ENCODE peak calls at places on chromosome 1, in four cellular contexts. One of them, this sample, is unnamed.

GRCh38 chr1:235424092-235424491 is 56.9 kb downstream of the TBCE start:
- DNase-seq in GM12865: no peak
- DNase-seq in sigmoid colon: no peak
- DNase-seq in foreskin keratinocyte: no peak
- DNase-seq in this sample: no peak

GRCh38 chr1:19639999-19640362 is 4.1 kb upstream of the NBL1 start:
- DNase-seq in GM12865: no peak
- DNase-seq in sigmoid colon: peak
- DNase-seq in foreskin keratinocyte: peak
- DNase-seq in this sample: no peak

GRCh38 chr1:90346349-90346748 is 351.4 kb downstream of the ZNF326 start:
- DNase-seq in foreskin keratinocyte: no peak
- DNase-seq in GM12865: no peak
- DNase-seq in sigmoid colon: no peak
- DNase-seq in this sample: no peak

GRCh38 chr1:202836616-202837403 is 26.1 kb downstream of the PCAT6 start:
- DNase-seq in sigmoid colon: no peak
- DNase-seq in GM12865: no peak
- DNase-seq in foreskin keratinocyte: peak
- DNase-seq in this sample: no peak

GRCh38 chr1:205709640-205710039 is 29.3 kb upstream of the SLC45A3 start:
- DNase-seq in GM12865: no peak
- DNase-seq in foreskin keratinocyte: no peak
- DNase-seq in sigmoid colon: no peak
- DNase-seq in this sample: no peak

GRCh38 chr1:68173283-68174172 is 58.8 kb downstream of the WLS start:
- DNase-seq in sigmoid colon: no peak
- DNase-seq in GM12865: no peak
- DNase-seq in foreskin keratinocyte: no peak
- DNase-seq in this sample: no peak

GRCh38 chr1:20729155-20729931 is 3.2 kb downstream of the SH2D5 start:
- DNase-seq in foreskin keratinocyte: no peak
- DNase-seq in sigmoid colon: no peak
- DNase-seq in GM12865: no peak
- DNase-seq in this sample: peak

GRCh38 chr1:101284021-101284420 is 47.2 kb downstream of the S1PR1 start:
- DNase-seq in foreskin keratinocyte: no peak
- DNase-seq in GM12865: no peak
- DNase-seq in sigmoid colon: no peak
- DNase-seq in this sample: no peak

GRCh38 chr1:40868051-40868723 is 6.0 kb upstream of the CITED4 start:
- DNase-seq in sigmoid colon: no peak
- DNase-seq in GM12865: no peak
- DNase-seq in foreskin keratinocyte: peak
- DNase-seq in this sample: no peak

GRCh38 chr1:9280015-9280860 is 12.5 kb upstream of the SPSB1 start:
- DNase-seq in sigmoid colon: peak
- DNase-seq in foreskin keratinocyte: peak
- DNase-seq in GM12865: peak
- DNase-seq in this sample: peak

GRCh38 chr1:151370211-151370911 is 2.1 kb downstream of the SELENBP1 start:
- DNase-seq in foreskin keratinocyte: no peak
- DNase-seq in GM12865: no peak
- DNase-seq in sigmoid colon: peak
- DNase-seq in this sample: no peak

GRCh38 chr1:9466780-9467755 is 72.2 kb upstream of the SLC25A33 start:
- DNase-seq in GM12865: no peak
- DNase-seq in foreskin keratinocyte: no peak
- DNase-seq in sigmoid colon: peak
- DNase-seq in this sample: no peak

GRCh38 chr1:41322835-41323234 is 38.4 kb upstream of the FOXO6 start:
- DNase-seq in GM12865: peak
- DNase-seq in foreskin keratinocyte: no peak
- DNase-seq in sigmoid colon: no peak
- DNase-seq in this sample: peak

GRCh38 chr1:22275626-22276395 is 132.9 kb upstream of the WNT4 start:
- DNase-seq in sigmoid colon: no peak
- DNase-seq in GM12865: peak
- DNase-seq in foreskin keratinocyte: peak
- DNase-seq in this sample: peak

GRCh38 chr1:22273686-22274681 is 131.1 kb upstream of the WNT4 start:
- DNase-seq in sigmoid colon: no peak
- DNase-seq in GM12865: no peak
- DNase-seq in foreskin keratinocyte: peak
- DNase-seq in this sample: no peak

GRCh38 chr1:22275211-22275610 is 132.3 kb upstream of the WNT4 start:
- DNase-seq in foreskin keratinocyte: peak
- DNase-seq in sigmoid colon: no peak
- DNase-seq in GM12865: no peak
- DNase-seq in this sample: no peak

GRCh38 chr1:22277662-22278061 is 134.8 kb upstream of the WNT4 start:
- DNase-seq in GM12865: no peak
- DNase-seq in sigmoid colon: no peak
- DNase-seq in foreskin keratinocyte: no peak
- DNase-seq in this sample: no peak

GRCh38 chr1:22276396-22276748 is 133.5 kb upstream of the WNT4 start:
- DNase-seq in sigmoid colon: no peak
- DNase-seq in GM12865: no peak
- DNase-seq in foreskin keratinocyte: no peak
- DNase-seq in this sample: no peak
- TF ChIP-seq CTCF in sigmoid colon: no peak
- TF ChIP-seq CTCF in GM12865: no peak
- TF ChIP-seq CTCF in foreskin keratinocyte: no peak
- TF ChIP-seq CTCF in this sample: no peak

DNA sequence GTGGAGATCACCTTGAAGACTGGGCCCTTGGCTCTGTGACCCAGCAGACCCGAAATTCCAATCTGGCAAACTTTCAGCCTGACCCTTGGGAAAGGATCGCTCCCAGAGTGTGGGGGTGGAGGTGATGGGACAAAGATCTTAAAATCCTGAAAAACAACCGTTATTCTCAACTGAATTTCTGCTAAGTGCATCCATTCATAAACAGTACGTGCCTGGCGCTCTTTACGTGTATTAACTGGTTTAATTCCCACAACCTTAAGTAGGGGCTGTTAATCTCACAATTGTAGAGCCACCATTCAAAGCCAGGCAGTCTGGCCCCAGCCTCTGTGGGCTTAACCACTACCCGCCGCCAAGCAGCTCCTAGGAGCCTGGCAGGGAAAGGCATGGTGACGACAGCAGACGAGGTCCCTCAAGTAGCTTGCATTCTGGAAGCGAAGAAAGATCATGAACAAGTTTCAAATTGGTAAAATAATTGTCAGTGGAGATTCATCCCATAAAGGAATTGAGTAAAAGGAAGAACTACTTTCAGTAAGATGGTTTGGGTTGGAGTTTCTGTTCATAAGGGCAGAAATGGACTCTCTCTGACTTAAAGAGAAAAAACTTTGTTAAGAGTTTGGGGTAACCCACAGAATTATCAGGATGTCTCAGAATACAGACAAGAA is 11.4 kb upstream of the RGS16 start:
- DNase-seq in sigmoid colon: peak
- DNase-seq in GM12865: peak
- DNase-seq in foreskin keratinocyte: peak
- DNase-seq in this sample: no peak
- TF ChIP-seq CTCF in sigmoid colon: no peak
- TF ChIP-seq CTCF in GM12865: no peak
- TF ChIP-seq CTCF in foreskin keratinocyte: no peak
- TF ChIP-seq CTCF in this sample: no peak

GRCh38 chr1:23837905-23838304 is 12.7 kb upstream of the HMGCL start:
- DNase-seq in sigmoid colon: no peak
- DNase-seq in foreskin keratinocyte: no peak
- DNase-seq in GM12865: peak
- DNase-seq in this sample: no peak

GRCh38 chr1:23836037-23836436 is 10.8 kb upstream of the HMGCL start:
- DNase-seq in foreskin keratinocyte: no peak
- DNase-seq in sigmoid colon: no peak
- DNase-seq in GM12865: no peak
- DNase-seq in this sample: no peak

GRCh38 chr1:23843644-23844043 is 18.4 kb upstream of the HMGCL start:
- DNase-seq in GM12865: no peak
- DNase-seq in foreskin keratinocyte: no peak
- DNase-seq in sigmoid colon: no peak
- DNase-seq in this sample: no peak

GRCh38 chr1:23838401-23838866 is 13.2 kb upstream of the HMGCL start:
- DNase-seq in GM12865: peak
- DNase-seq in sigmoid colon: peak
- DNase-seq in foreskin keratinocyte: no peak
- DNase-seq in this sample: peak
- TF ChIP-seq CTCF in GM12865: no peak
- TF ChIP-seq CTCF in sigmoid colon: no peak
- TF ChIP-seq CTCF in foreskin keratinocyte: no peak
- TF ChIP-seq CTCF in this sample: no peak

GRCh38 chr1:167564592-167564991 is 11.0 kb upstream of the CREG1 start:
- DNase-seq in foreskin keratinocyte: peak
- DNase-seq in sigmoid colon: no peak
- DNase-seq in GM12865: no peak
- DNase-seq in this sample: no peak
- TF ChIP-seq CTCF in foreskin keratinocyte: no peak
- TF ChIP-seq CTCF in sigmoid colon: no peak
- TF ChIP-seq CTCF in GM12865: no peak
- TF ChIP-seq CTCF in this sample: no peak

DNA sequence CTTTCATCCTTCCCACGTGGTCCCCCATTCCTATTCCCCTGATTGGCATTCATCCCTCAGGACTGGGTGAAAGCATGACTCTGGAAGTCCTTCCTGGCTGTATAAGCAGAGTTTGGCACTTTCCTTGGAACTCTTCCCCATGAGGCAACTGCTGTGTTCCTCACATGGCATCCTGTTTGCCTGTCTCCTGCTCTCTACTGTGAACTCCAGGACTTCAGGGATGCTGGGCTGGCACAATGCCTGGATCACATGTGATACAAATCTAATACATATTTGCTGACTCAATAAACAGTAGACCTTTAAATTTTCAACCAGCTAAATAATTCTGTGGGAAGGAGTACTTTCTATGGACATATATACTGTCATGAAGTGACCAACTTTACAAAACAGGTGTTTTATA is 46.8 kb upstream of the EDEM3 start:
- DNase-seq in foreskin keratinocyte: peak
- DNase-seq in GM12865: no peak
- DNase-seq in sigmoid colon: no peak
- DNase-seq in this sample: no peak
- TF ChIP-seq CTCF in foreskin keratinocyte: no peak
- TF ChIP-seq CTCF in GM12865: no peak
- TF ChIP-seq CTCF in sigmoid colon: no peak
- TF ChIP-seq CTCF in this sample: no peak

GRCh38 chr1:44907909-44908308 is 64.9 kb upstream of the PTCH2 start:
- DNase-seq in foreskin keratinocyte: no peak
- DNase-seq in sigmoid colon: no peak
- DNase-seq in GM12865: no peak
- DNase-seq in this sample: no peak
- TF ChIP-seq CTCF in foreskin keratinocyte: no peak
- TF ChIP-seq CTCF in sigmoid colon: no peak
- TF ChIP-seq CTCF in GM12865: no peak
- TF ChIP-seq CTCF in this sample: no peak

DNA sequence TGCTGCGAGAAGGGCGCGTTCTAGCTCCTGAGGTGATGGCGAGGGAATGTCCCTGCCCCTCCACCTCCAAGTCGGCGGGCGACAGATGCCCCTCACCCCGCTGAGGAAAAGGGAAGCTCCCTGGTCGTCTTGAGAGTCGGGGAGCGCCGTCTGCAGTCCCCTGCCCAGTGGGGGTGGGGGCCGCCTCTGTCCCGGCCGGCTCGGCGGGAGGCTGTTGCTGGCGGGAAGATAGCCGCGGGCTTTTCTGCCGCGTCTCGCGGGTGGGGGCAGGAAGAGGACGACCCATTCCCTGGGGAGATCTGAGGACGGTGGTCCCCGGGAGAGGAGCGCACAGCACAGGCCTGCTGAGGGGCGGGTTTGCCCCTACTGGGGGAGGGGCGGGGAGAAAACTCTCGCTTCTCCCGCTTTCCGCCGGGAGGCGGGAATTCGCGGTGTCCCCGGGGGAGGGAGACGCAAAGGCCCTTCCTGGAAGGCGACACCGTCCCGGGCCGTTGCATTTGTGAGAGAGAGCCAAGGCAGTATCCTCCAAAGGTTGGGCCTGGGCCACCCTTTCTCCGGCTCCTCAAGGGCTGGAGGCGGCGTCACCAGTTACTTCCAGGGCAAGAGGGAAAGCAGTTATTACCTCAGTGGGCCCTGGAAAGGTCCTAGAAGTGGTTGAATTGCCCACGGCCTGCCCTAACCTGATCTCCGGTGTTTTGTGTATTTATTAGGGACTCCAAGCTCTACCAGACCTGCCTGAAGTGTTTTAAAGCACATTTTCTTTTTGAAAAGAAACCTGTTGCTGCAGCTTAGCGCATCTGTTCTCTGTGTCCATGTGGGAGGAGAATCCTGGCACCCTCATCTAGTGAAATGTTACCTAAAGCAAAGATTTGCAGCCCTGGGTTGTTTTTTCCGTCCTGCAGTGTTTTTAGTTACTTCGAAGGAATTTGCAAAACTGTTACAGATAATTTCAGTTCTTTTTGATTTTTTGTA is 648 bp downstream of the S100PBP start:
- DNase-seq in GM12865: peak
- DNase-seq in sigmoid colon: peak
- DNase-seq in foreskin keratinocyte: peak
- DNase-seq in this sample: no peak
- TF ChIP-seq CTCF in GM12865: no peak
- TF ChIP-seq CTCF in sigmoid colon: no peak
- TF ChIP-seq CTCF in foreskin keratinocyte: peak
- TF ChIP-seq CTCF in this sample: no peak

DNA sequence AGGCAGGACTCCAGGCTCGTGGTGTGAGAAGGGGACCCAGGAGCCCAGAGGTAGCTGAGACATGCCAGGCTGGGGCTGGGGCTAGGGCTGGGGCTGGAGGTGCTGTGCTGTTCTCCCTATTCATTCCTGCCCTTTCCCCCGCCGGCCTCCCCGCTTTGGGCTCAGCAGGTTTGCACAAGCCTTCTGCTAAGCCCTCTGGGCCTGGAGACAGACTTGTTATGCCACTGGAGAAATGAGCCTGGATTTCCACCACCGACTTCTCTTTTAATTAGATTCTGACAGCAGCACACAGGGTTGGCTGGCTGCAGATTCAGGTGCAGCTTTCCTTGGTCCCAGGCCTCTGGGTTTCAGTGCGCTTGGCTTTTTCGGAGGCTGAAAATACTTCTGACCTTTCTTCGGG is 71.6 kb upstream of the ACTL8 start:
- DNase-seq in sigmoid colon: no peak
- DNase-seq in GM12865: no peak
- DNase-seq in foreskin keratinocyte: peak
- DNase-seq in this sample: no peak
- TF ChIP-seq CTCF in sigmoid colon: no peak
- TF ChIP-seq CTCF in GM12865: no peak
- TF ChIP-seq CTCF in foreskin keratinocyte: no peak
- TF ChIP-seq CTCF in this sample: no peak

GRCh38 chr1:80018348-80018747 is 1011.8 kb upstream of the ADGRL4 start:
- DNase-seq in GM12865: no peak
- DNase-seq in foreskin keratinocyte: no peak
- DNase-seq in sigmoid colon: no peak
- DNase-seq in this sample: no peak
- TF ChIP-seq CTCF in GM12865: no peak
- TF ChIP-seq CTCF in foreskin keratinocyte: no peak
- TF ChIP-seq CTCF in sigmoid colon: no peak
- TF ChIP-seq CTCF in this sample: no peak